ENCODE peak calls at places on chromosomes 11 and 22, in six cellular contexts. H is endodermal cell, D is Karpas-422, J is keratinocyte, Q is AG04450, M is pons. U is an unnamed sample.

GRCh38 chr11:109697140-109697843 is 275.3 kb downstream of the C11orf87 start:
- DNase-seq in D (peak; percentile 92), Q (peak; percentile 15), H (peak; percentile 69), J (peak; percentile 44), M (peak; percentile 8), U (peak; percentile 64)

GRCh38 chr11:19602906-19603305 is 109.7 kb upstream of the NAV2 start:
- DNase-seq in J (no peak), H (no peak), D (no peak), Q (no peak), M (no peak), U (no peak)

GRCh38 chr22:27242917-27243589 is 558.5 kb downstream of the MN1 start:
- DNase-seq in J (no peak), M (no peak), D (no peak), H (no peak), Q (no peak), U (no peak)

GRCh38 chr11:124194696-124195418 is 11.7 kb downstream of the OR10D3 start:
- DNase-seq in J (peak; percentile 11), Q (peak; percentile 32), M (no peak), H (peak; percentile 80), D (peak; percentile 66), U (peak; percentile 48)

GRCh38 chr11:9150944-9151343 is 59.5 kb upstream of the SCUBE2 start:
- DNase-seq in Q (no peak), D (no peak), J (no peak), M (no peak), H (no peak), U (no peak)

GRCh38 chr22:35589071-35589735 is 27.9 kb downstream of the MB start:
- DNase-seq in Q (no peak), H (no peak), D (no peak), M (no peak), J (peak; percentile 94), U (peak; percentile 96)

GRCh38 chr11:68343761-68344256 is 31.4 kb downstream of the LRP5 start:
- DNase-seq in D (no peak), M (no peak), Q (no peak), J (no peak), H (no peak), U (no peak)

GRCh38 chr11:58577441-58578135 is 1.3 kb upstream of the ZFP91 start:
- DNase-seq in H (no peak), J (peak; percentile 44), Q (peak; percentile 77), D (peak; percentile 76), M (no peak), U (peak; percentile 86)

GRCh38 chr11:35796542-35796941 is 134.0 kb downstream of the TRIM44 start:
- DNase-seq in H (no peak), M (no peak), J (peak; percentile 74), D (no peak), Q (no peak), U (peak; percentile 74)

GRCh38 chr11:104134760-104135159 is 29.2 kb downstream of the PDGFD start:
- DNase-seq in M (no peak), Q (no peak), H (no peak), D (no peak), J (no peak), U (peak; percentile 62)

GRCh38 chr11:112555491-112556364 is 295.1 kb upstream of the PLET1 start:
- DNase-seq in D (peak; percentile 71), J (no peak), M (peak; percentile 55), Q (no peak), H (peak; percentile 95), U (peak; percentile 9)

GRCh38 chr11:126573325-126574076 is 218.0 kb downstream of the ST3GAL4 start:
- DNase-seq in M (no peak), J (no peak), Q (no peak), H (peak; percentile 87), D (peak; percentile 61), U (no peak)

GRCh38 chr11:116478205-116478604 is 294.6 kb downstream of the BUD13 start:
- DNase-seq in D (no peak), M (no peak), J (no peak), H (no peak), Q (no peak), U (no peak)

GRCh38 chr11:119369035-119369925 is 12.2 kb downstream of the USP2 start:
- DNase-seq in Q (no peak), H (no peak), D (no peak), M (no peak), J (no peak), U (no peak)

GRCh38 chr11:1227551-1228182 is 4.8 kb downstream of the MUC5B start:
- DNase-seq in M (no peak), H (peak; percentile 31), Q (no peak), D (no peak), J (no peak), U (no peak)

GRCh38 chr22:42772647-42773046 is 52.0 kb upstream of the A4GALT start:
- DNase-seq in D (no peak), H (no peak), J (no peak), M (no peak), Q (no peak), U (no peak)

GRCh38 chr11:125494987-125495725 is 909 bp downstream of the FEZ1 start:
- DNase-seq in J (no peak), H (peak; percentile 78), D (no peak), Q (no peak), M (peak; percentile 55), U (peak; percentile 74)

GRCh38 chr11:115503083-115503885 is 931 bp downstream of the CADM1 start:
- DNase-seq in D (no peak), J (no peak), H (peak; percentile 87), Q (no peak), M (peak; percentile 88), U (peak; percentile 64)

GRCh38 chr11:1520209-1520986 is 33.8 kb upstream of the MOB2 start:
- DNase-seq in J (no peak), H (no peak), Q (no peak), M (no peak), D (no peak), U (no peak)

GRCh38 chr11:45424781-45425180 is 138.6 kb upstream of the SYT13 start:
- DNase-seq in J (no peak), Q (no peak), H (no peak), D (no peak), M (no peak), U (no peak)

U was measured in mammary epithelial cell.